ENCODE peak calls at places on chromosome 15, in seven cellular contexts. D, A, T, V, U, E and L are unnamed samples.

GRCh38 chr15:69593981-69594966 is 141.7 kb downstream of the RPLP1 start:
- DNase-seq in A (peak; percentile 98), D (no peak), V (no peak), E (no peak), U (no peak), T (no peak), L (no peak)

GRCh38 chr15:34642252-34642651 is 58.8 kb upstream of the GOLGA8B start:
- DNase-seq in E (no peak), V (no peak), U (no peak), A (no peak), T (no peak), D (peak; percentile 50), L (no peak)

GRCh38 chr15:74377831-74378766 is 10.7 kb upstream of the CYP11A1 start:
- DNase-seq in E (no peak), V (no peak), A (no peak), D (peak; percentile 1), U (no peak), T (no peak), L (no peak)

GRCh38 chr15:41796457-41796856 is 22.2 kb downstream of the MAPKBP1 start:
- DNase-seq in D (peak; percentile 42), E (no peak), U (no peak), A (peak; percentile 32), T (no peak), V (no peak), L (no peak)

GRCh38 chr15:42919794-42920280 is 741 bp downstream of the TTBK2 start:
- DNase-seq in V (no peak), E (no peak), T (no peak), D (peak; percentile 39), A (peak; percentile 29), U (no peak), L (no peak)

GRCh38 chr15:55823191-55823670 is 80.3 kb upstream of the PRTG start:
- DNase-seq in D (no peak), A (no peak), E (no peak), V (no peak), T (no peak), U (no peak), L (no peak)

GRCh38 chr15:38696120-38696727 is 131.6 kb upstream of the RASGRP1 start:
- DNase-seq in E (no peak), A (no peak), T (no peak), U (no peak), D (no peak), V (no peak), L (no peak)

GRCh38 chr15:96974761-96975160 is 644.3 kb downstream of the NR2F2 start:
- DNase-seq in U (no peak), A (no peak), V (no peak), D (no peak), T (no peak), E (no peak), L (no peak)

GRCh38 chr15:78950906-78951840 is 6.3 kb upstream of the CTSH start:
- DNase-seq in A (peak; percentile 61), D (no peak), V (no peak), T (no peak), U (no peak), E (no peak), L (no peak)

GRCh38 chr15:99963096-99963825 is 230.0 kb upstream of the LYSMD4 start:
- DNase-seq in E (no peak), U (no peak), V (no peak), D (peak; percentile 1), A (no peak), T (no peak), L (no peak)

GRCh38 chr15:71329509-71330260 is 214.4 kb downstream of the THSD4 start:
- DNase-seq in T (no peak), V (no peak), A (no peak), D (no peak), E (no peak), U (no peak), L (no peak)

GRCh38 chr15:34271493-34271892 is 46.7 kb downstream of the EMC4 start:
- DNase-seq in E (no peak), V (no peak), T (no peak), D (no peak), U (no peak), A (peak; percentile 3), L (no peak)

GRCh38 chr15:48929611-48930170 is 34.0 kb downstream of the SHC4 start:
- DNase-seq in E (no peak), D (no peak), A (no peak), T (no peak), V (no peak), U (no peak), L (no peak)

GRCh38 chr15:39365161-39365560 is 215.7 kb upstream of the THBS1 start:
- DNase-seq in U (no peak), D (no peak), T (no peak), A (no peak), V (no peak), E (no peak), L (no peak)

GRCh38 chr15:39504812-39505211 is 76.1 kb upstream of the THBS1 start:
- DNase-seq in V (no peak), U (no peak), D (no peak), A (no peak), T (no peak), E (no peak), L (no peak)

GRCh38 chr15:78763111-78763795 is 48.0 kb downstream of the ADAMTS7 start:
- DNase-seq in V (no peak), D (no peak), A (no peak), T (no peak), E (no peak), U (no peak), L (no peak)

GRCh38 chr15:100713163-100713867 is 110.9 kb downstream of the ASB7 start:
- DNase-seq in A (peak; percentile 72), U (no peak), T (no peak), D (no peak), E (no peak), V (no peak), L (no peak)

GRCh38 chr15:86611392-86612040 is 531.8 kb downstream of the AGBL1 start:
- DNase-seq in A (no peak), T (no peak), E (no peak), D (no peak), U (no peak), V (no peak), L (no peak)

GRCh38 chr15:29678504-29679034 is 143.7 kb downstream of the TJP1 start:
- DNase-seq in D (no peak), A (no peak), E (no peak), T (no peak), V (no peak), U (no peak), L (no peak)

GRCh38 chr15:98363416-98363815 is 284.9 kb upstream of the IGF1R start:
- DNase-seq in T (no peak), V (no peak), A (no peak), U (no peak), D (no peak), E (no peak), L (no peak)

GRCh38 chr15:52695146-52695545 is 16.0 kb upstream of the ATOSA start:
- DNase-seq in A (no peak), E (no peak), D (no peak), V (no peak), T (no peak), U (no peak), L (no peak)

GRCh38 chr15:74202461-74203401 is at the start of gene STRA6:
- DNase-seq in V (no peak), A (peak; percentile 45), U (peak; percentile 93), D (peak; percentile 90), E (peak; percentile 67), T (no peak), L (no peak)

GRCh38 chr15:34900748-34901147 is 68.8 kb downstream of the AQR start:
- DNase-seq in E (no peak), U (no peak), A (no peak), V (no peak), T (no peak), D (no peak), L (no peak)

GRCh38 chr15:91426412-91426811 is 326.4 kb downstream of the SV2B start:
- DNase-seq in D (no peak), E (no peak), T (no peak), U (no peak), A (no peak), V (no peak), L (no peak)

GRCh38 chr15:60757273-60757672 is 278.3 kb upstream of the ICE2 start:
- DNase-seq in A (no peak), E (no peak), U (no peak), D (no peak), V (no peak), T (no peak), L (no peak)

GRCh38 chr15:98160236-98160635 is 199.7 kb downstream of the ARRDC4 start:
- DNase-seq in E (no peak), D (no peak), V (no peak), U (no peak), A (no peak), T (no peak), L (peak; percentile 16)

DNA sequence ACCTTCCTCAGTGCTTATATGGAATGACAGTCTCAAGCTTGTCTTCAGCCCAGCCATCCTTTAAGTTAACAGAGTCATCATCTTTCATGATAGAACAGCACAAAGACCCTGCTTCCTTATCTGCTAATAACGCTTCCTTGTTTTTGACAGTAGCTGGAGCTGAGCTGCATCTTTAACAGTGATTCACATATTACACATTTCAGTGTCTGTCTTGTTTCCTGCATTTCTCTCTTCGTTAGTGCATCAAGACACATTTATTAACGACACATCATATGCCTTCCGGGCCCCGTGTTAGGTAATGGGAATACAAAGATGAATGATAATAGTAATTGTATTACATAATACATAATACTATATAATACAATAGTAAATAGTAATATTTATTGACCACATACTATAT is 30.2 kb upstream of the GREM1 start:
- DNase-seq in A (no peak), T (no peak), V (no peak), D (no peak), E (no peak), U (no peak), L (no peak)
- TF ChIP-seq TAF1 in A (no peak), T (no peak), V (no peak), D (no peak), E (no peak), U (no peak), L (no peak)

GRCh38 chr15:95267476-95267875 is 1036.1 kb downstream of the MCTP2 start:
- DNase-seq in A (no peak), E (no peak), D (no peak), U (no peak), V (no peak), T (no peak), L (no peak)
- TF ChIP-seq POLR2AphosphoS5 in A (no peak), E (no peak), D (no peak), U (no peak), V (no peak), T (no peak), L (no peak)

GRCh38 chr15:75828429-75828828 is 14.8 kb upstream of the UBE2Q2 start:
- DNase-seq in E (no peak), V (no peak), D (no peak), T (no peak), U (no peak), A (no peak), L (no peak)
- TF ChIP-seq TAF1 in E (no peak), V (no peak), D (no peak), T (no peak), U (no peak), A (no peak), L (no peak)

DNA sequence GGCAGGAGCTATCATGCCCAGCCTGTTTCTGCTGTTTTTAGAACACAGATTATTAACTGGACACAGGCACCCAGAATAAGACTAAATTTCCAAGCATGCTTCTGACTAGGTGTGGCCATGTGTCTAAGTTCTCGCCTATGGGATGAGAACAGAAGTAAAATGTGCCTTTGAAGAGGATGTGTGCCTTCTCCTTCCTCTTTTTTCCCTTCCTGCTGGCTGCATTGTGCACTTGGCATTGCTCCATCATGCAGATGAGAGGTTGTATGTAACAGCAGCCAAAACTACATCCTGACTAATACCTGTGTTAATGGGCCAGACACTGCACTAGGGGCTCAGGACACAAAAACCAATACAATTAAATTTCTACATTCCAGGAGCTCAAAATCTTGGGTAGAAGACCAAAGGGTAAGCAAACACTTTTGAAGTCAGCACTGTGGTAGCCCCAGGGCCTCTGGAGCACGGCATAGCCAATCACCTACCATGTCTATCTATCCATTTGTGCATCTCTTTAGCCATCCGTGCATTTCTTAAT is 40.9 kb upstream of the RNU6-1 start:
- DNase-seq in A (peak; percentile 70), E (no peak), D (no peak), V (no peak), U (no peak), T (no peak), L (no peak)
- TF ChIP-seq POLR2AphosphoS5 in A (no peak), E (no peak), D (no peak), V (no peak), U (no peak), T (no peak), L (no peak)